ENCODE peak calls at places on chromosomes 3 and 15, in five cellular contexts. N is ovary, A is H1, M is tibial nerve, W is A549. I is an unnamed sample.

GRCh38 chr3:73490453-73491311 is 134.1 kb downstream of the PDZRN3 start:
- DNase-seq in N (peak; percentile 86), A (no peak), M (no peak), W (no peak), I (no peak)

GRCh38 chr15:64894395-64895056 is 17.2 kb upstream of the ANKDD1A start:
- DNase-seq in N (no peak), A (no peak), M (no peak), W (no peak), I (peak; percentile 84)

GRCh38 chr3:42685891-42686820 is 819 bp downstream of the KLHL40 start:
- DNase-seq in N (no peak), A (no peak), M (no peak), W (no peak), I (no peak)

GRCh38 chr3:48685603-48686511 is at the start of gene NCKIPSD:
- DNase-seq in N (peak; percentile 95), A (no peak), M (peak; percentile 86), W (peak; percentile 69), I (peak; percentile 92)

GRCh38 chr3:133712017-133712416 is 34.2 kb upstream of the TF start:
- DNase-seq in N (no peak), A (no peak), M (no peak), W (no peak), I (no peak)

GRCh38 chr3:42490243-42490642 is 12.2 kb upstream of the VIPR1 start:
- DNase-seq in N (no peak), A (no peak), M (no peak), W (no peak), I (peak; percentile 65)

GRCh38 chr3:115340586-115340985 is 193.5 kb upstream of the ZBTB20 start:
- DNase-seq in N (no peak), A (no peak), M (no peak), W (no peak), I (no peak)

GRCh38 chr15:29680806-29681485 is 141.3 kb downstream of the TJP1 start:
- DNase-seq in N (no peak), A (no peak), M (no peak), W (no peak), I (no peak)

GRCh38 chr3:133733226-133733625 is 13.0 kb upstream of the TF start:
- DNase-seq in N (no peak), A (no peak), M (no peak), W (no peak), I (no peak)

GRCh38 chr3:54122046-54122801 is at the start of gene CACNA2D3:
- DNase-seq in N (peak; percentile 81), A (no peak), M (no peak), W (no peak), I (peak; percentile 26)

GRCh38 chr3:132488136-132488535 is 70.8 kb downstream of the DNAJC13 start:
- DNase-seq in N (no peak), A (no peak), M (no peak), W (no peak), I (no peak)

GRCh38 chr15:39283531-39283930 is 297.3 kb upstream of the THBS1 start:
- DNase-seq in N (no peak), A (no peak), M (no peak), W (no peak), I (no peak)

GRCh38 chr15:31456329-31457060 is 129.9 kb downstream of the KLF13 start:
- DNase-seq in N (no peak), A (no peak), M (no peak), W (no peak), I (no peak)

GRCh38 chr3:107910713-107911259 is 180.0 kb downstream of the CD47 start:
- DNase-seq in N (no peak), A (no peak), M (no peak), W (no peak), I (no peak)

GRCh38 chr3:183122257-183122932 is 23.1 kb upstream of the MCCC1 start:
- DNase-seq in N (no peak), A (no peak), M (no peak), W (peak; percentile 26), I (no peak)

GRCh38 chr3:190197346-190197763 is 76.7 kb upstream of the P3H2 start:
- DNase-seq in N (no peak), A (no peak), M (no peak), W (peak; percentile 66), I (no peak)

GRCh38 chr15:20341901-20342605 is 199.5 kb downstream of the GOLGA6L6 start:
- DNase-seq in N (peak; percentile 70), A (no peak), M (no peak), W (no peak), I (peak; percentile 41)

GRCh38 chr15:62758126-62758951 is 284.2 kb upstream of the TPM1 start:
- DNase-seq in N (no peak), A (no peak), M (no peak), W (peak; percentile 31), I (peak; percentile 14)

GRCh38 chr15:68830141-68830540 is 9.4 kb upstream of the ANP32A start:
- DNase-seq in N (no peak), A (no peak), M (no peak), W (no peak), I (no peak)

GRCh38 chr3:23550402-23550801 is 255.4 kb upstream of the UBE2E1 start:
- DNase-seq in N (no peak), A (no peak), M (no peak), W (no peak), I (no peak)

GRCh38 chr3:189530822-189531221 is 100.4 kb upstream of the TP63 start:
- DNase-seq in N (no peak), A (no peak), M (no peak), W (no peak), I (no peak)

GRCh38 chr3:13174011-13174802 is 101.0 kb upstream of the IQSEC1 start:
- DNase-seq in N (peak; percentile 16), A (no peak), M (no peak), W (no peak), I (no peak)

GRCh38 chr3:140768921-140769320 is 91.1 kb downstream of the TRIM42 start:
- DNase-seq in N (no peak), A (no peak), M (no peak), W (no peak), I (no peak)

GRCh38 chr15:72758195-72758594 is 25.4 kb downstream of the ADPGK start:
- DNase-seq in N (no peak), A (peak; percentile 10), M (no peak), W (no peak), I (no peak)
- TF ChIP-seq CTCF in N (no peak), A (no peak), M (no peak), W (no peak), I (no peak)

GRCh38 chr3:5428607-5429516 is 241.4 kb downstream of the EDEM1 start:
- DNase-seq in N (no peak), A (no peak), M (no peak), W (no peak), I (no peak)
- TF ChIP-seq EP300 in N (no peak), A (no peak), M (no peak), W (no peak), I (no peak)

GRCh38 chr3:185024406-185024805 is 128.5 kb downstream of the C3orf70 start:
- DNase-seq in N (no peak), A (no peak), M (no peak), W (no peak), I (no peak)

GRCh38 chr3:185024966-185025365 is 127.9 kb downstream of the C3orf70 start:
- DNase-seq in N (no peak), A (no peak), M (no peak), W (no peak), I (no peak)

GRCh38 chr3:185021326-185021725 is 131.5 kb downstream of the C3orf70 start:
- DNase-seq in N (no peak), A (no peak), M (no peak), W (no peak), I (no peak)
- TF ChIP-seq CTCF in N (no peak), A (no peak), M (no peak), W (no peak), I (no peak)

DNA sequence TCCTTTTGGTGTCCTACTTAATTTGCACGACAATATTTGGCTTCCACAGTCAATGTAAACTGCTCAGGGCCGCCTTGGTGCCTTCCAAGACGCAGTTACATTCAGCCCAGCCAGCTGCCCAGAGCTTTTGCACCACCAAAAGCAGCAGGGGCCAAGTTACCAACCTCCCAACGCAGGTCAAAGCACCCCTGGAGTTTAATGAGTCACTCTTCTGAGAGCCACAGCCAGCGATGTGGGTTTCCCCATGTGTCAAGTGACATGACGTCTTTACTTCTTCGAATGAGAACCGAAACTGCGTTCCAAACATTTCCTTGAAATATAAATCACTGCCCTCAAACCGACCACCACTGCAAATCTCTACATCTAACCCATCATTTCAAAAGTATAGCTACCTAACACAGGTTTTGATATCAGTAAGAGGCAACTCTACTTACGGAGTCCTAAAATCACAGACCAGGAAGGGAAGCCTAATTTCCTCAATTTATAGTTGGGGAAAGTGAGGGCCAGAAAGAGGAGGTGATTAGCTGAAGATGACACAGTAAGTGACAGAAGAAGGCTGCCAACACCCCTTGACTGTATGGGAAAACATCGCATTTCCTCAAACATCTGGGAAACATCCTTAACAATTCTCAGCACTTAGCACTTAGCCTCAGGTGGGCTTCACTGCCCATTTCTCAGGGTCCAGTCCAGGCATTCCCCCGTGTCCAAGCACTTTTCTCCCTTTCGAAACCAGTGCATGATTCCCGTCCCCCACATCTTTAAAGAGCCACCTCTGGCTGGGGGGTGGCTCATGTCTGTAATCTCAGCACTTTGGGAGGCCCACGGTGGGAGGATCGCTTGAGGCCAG is 24.5 kb downstream of the MB21D2 start:
- DNase-seq in N (no peak), A (no peak), M (peak; percentile 21), W (peak; percentile 74), I (peak; percentile 39)
- TF ChIP-seq EP300 in N (no peak), A (no peak), M (peak; percentile 17), W (peak; percentile 52), I (no peak)

GRCh38 chr3:126548556-126549466 is 9.9 kb downstream of the C3orf22 start:
- DNase-seq in N (peak; percentile 13), A (no peak), M (no peak), W (no peak), I (peak; percentile 2)
- TF ChIP-seq CTCF in N (no peak), A (no peak), M (no peak), W (no peak), I (no peak)

GRCh38 chr3:195032955-195033354 is 238.0 kb downstream of the XXYLT1 start:
- DNase-seq in N (no peak), A (no peak), M (no peak), W (no peak), I (no peak)

GRCh38 chr3:195031574-195032003 is 239.4 kb downstream of the XXYLT1 start:
- DNase-seq in N (no peak), A (no peak), M (no peak), W (no peak), I (no peak)

GRCh38 chr3:195032106-195032759 is 238.7 kb downstream of the XXYLT1 start:
- DNase-seq in N (no peak), A (no peak), M (no peak), W (no peak), I (no peak)

GRCh38 chr3:195028877-195029606 is 241.9 kb downstream of the XXYLT1 start:
- DNase-seq in N (no peak), A (no peak), M (no peak), W (no peak), I (no peak)

DNA sequence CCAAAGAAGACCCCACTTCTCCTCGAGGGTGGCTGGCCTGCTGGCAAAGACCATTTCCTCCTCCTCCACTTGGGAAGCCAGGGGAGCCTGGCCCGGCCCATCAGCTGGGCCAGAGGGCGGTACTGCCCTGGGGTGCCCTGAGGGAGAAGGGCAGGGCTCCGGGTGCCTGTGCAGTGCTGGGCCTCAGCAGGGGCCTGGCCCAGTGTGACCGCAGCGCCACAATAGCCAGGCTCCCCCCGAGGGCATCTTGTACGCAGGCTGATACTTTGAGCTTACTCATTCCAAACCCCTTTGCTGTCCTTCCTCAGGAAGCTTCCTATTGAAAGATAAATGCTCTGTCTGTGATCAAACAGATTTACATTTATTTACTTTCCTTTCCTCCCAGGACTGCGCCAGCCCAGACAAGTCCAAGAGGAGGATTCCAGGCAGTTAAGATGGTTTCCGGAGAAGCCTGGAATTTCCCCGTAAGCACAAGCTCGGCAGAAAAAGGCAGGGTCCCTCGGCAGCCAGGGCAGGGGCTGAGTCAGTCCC is 240.1 kb downstream of the XXYLT1 start:
- DNase-seq in N (no peak), A (no peak), M (no peak), W (peak; percentile 14), I (no peak)
- TF ChIP-seq EP300 in N (no peak), A (no peak), M (no peak), W (no peak), I (no peak)

I was measured in transverse colon.